ENCODE peak calls at places on chromosome 21, in eight cellular contexts. G is colonic mucosa, Y is cardiac fibroblast, P is body of pancreas, A is A549, H is cardiac muscle cell, J is left ventricle myocardium inferior, E is esophagus squamous epithelium. U is an unnamed sample.

GRCh38 chr21:27693376-27693775 is 726.5 kb upstream of the ADAMTS5 start:
- DNase-seq in E (no peak), J (no peak), A (no peak), H (peak; percentile 49), Y (peak; percentile 79), P (no peak), G (no peak), U (no peak)

GRCh38 chr21:15820857-15821256 is 91.1 kb downstream of the USP25 start:
- DNase-seq in G (no peak), H (no peak), Y (peak; percentile 32), E (no peak), J (no peak), P (no peak), A (no peak), U (no peak)

GRCh38 chr21:43802713-43803313 is 13.4 kb downstream of the RRP1 start:
- DNase-seq in J (no peak), P (no peak), E (no peak), Y (no peak), A (no peak), H (no peak), G (no peak), U (no peak)

GRCh38 chr21:16708431-16708830 is 804.4 kb upstream of the CXADR start:
- DNase-seq in G (no peak), A (no peak), J (no peak), H (peak; percentile 30), E (no peak), Y (peak; percentile 33), P (no peak), U (no peak)

GRCh38 chr21:16082038-16082816 is 352.4 kb downstream of the USP25 start:
- DNase-seq in A (peak; percentile 13), P (no peak), E (no peak), H (peak; percentile 49), G (no peak), J (no peak), Y (peak; percentile 57), U (no peak)

GRCh38 chr21:36291509-36291908 is 28.5 kb upstream of the MORC3 start:
- DNase-seq in Y (no peak), G (no peak), E (no peak), P (no peak), A (no peak), J (no peak), H (no peak), U (no peak)

GRCh38 chr21:44653656-44654575 is 543 bp downstream of the KRTAP12-4 start:
- DNase-seq in Y (no peak), A (no peak), E (no peak), G (no peak), J (no peak), P (no peak), H (no peak), U (no peak)

GRCh38 chr21:43600642-43601397 is 58.5 kb downstream of the HSF2BP start:
- DNase-seq in E (no peak), Y (peak; percentile 97), H (peak; percentile 93), A (peak; percentile 72), G (no peak), P (no peak), J (no peak), U (no peak)

GRCh38 chr21:33136898-33137502 is 67.1 kb downstream of the OLIG1 start:
- DNase-seq in J (no peak), G (no peak), P (no peak), A (no peak), Y (no peak), E (no peak), H (no peak), U (no peak)

GRCh38 chr21:26159869-26160268 is 10.7 kb downstream of the APP start:
- DNase-seq in E (no peak), Y (no peak), P (no peak), A (no peak), G (no peak), J (no peak), H (no peak), U (no peak)

GRCh38 chr21:34986561-34987533 is 62.3 kb downstream of the RUNX1 start:
- DNase-seq in E (no peak), G (no peak), A (no peak), Y (peak; percentile 88), H (peak; percentile 76), P (no peak), J (no peak), U (peak; percentile 50)

GRCh38 chr21:27258222-27258621 is 291.3 kb upstream of the ADAMTS5 start:
- DNase-seq in G (no peak), A (no peak), J (no peak), Y (no peak), H (no peak), P (no peak), E (no peak), U (no peak)

GRCh38 chr21:31409849-31410762 is 66.0 kb upstream of the TIAM1 start:
- DNase-seq in A (no peak), P (no peak), H (peak; percentile 15), Y (no peak), J (no peak), E (no peak), G (no peak), U (peak; percentile 7)

GRCh38 chr21:31406510-31406909 is 62.4 kb upstream of the TIAM1 start:
- DNase-seq in G (no peak), H (no peak), J (no peak), P (no peak), E (no peak), Y (no peak), A (no peak), U (no peak)

GRCh38 chr21:31410763-31411278 is 66.8 kb upstream of the TIAM1 start:
- DNase-seq in E (no peak), Y (no peak), J (no peak), H (no peak), P (no peak), G (no peak), A (no peak), U (no peak)

GRCh38 chr21:31405638-31406037 is 61.6 kb upstream of the TIAM1 start:
- DNase-seq in G (no peak), H (no peak), Y (no peak), E (no peak), J (no peak), A (no peak), P (no peak), U (no peak)

DNA sequence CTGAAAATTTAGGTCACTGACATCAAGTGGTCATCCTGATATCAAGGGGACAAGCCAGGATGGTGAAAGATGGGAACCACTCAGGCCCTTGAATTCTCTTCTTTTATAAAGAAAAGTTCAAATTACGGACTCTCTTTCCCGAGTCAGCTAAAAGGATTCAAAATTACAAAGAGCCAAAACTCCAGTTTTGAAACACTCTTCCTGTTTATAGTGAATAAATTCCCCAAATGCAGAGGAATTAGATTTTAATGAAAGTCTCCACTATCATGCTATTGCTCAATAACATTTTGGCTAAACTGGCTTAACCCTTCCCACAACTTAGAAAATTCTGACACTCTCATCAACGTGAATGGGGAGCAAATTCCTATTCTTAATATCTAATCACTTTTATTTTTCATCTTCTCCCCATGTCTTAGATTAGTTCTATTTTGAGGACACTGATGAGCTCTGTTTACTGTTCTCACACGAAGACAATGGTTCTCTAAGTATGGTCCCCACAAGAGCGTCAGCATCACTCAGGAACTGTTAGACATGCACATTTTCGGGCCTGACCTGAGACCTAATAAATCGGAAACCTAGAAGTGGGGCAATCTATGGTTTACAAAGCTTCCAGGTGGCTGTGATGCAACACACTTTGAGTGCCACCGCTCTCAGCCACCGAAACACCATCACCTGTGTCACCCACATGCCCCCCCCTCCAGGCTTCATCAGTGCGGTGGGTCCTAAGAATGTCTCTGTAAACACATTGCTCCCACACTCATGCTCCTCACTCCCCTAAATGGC is 64.4 kb upstream of the TIAM1 start:
- DNase-seq in A (no peak), Y (no peak), G (no peak), J (no peak), H (peak; percentile 24), P (no peak), E (no peak), U (no peak)
- H3K4me3 ChIP-seq in A (no peak overlapping the region), Y (no peak overlapping the region), G (no peak overlapping the region), J (no peak overlapping the region), H (no peak overlapping the region), P (no peak overlapping the region), E (no peak overlapping the region), U (no peak overlapping the region)

DNA sequence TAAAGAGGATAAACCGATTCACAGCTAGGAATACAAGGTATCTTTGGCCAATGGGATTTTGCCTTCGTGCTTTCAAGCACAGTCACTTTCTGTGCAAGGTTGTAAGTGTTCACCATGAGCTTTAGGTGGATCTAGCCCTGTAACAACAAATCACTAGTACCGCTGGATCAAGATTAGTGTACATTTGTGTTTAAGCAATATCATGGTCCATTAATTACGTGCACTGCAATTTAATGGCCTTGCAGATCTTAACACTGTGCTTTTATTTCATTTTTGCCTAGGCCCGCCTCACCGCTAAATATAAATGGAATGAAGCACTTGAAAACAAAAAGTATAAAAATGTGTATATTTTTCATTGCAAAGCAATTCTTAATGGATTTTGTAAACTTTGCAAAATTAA is 461.1 kb downstream of the DSCAM start:
- DNase-seq in H (no peak), Y (no peak), G (no peak), A (no peak), P (no peak), E (no peak), J (no peak), U (no peak)
- TF ChIP-seq CTCF in H (no peak), Y (no peak), G (no peak), A (no peak), P (no peak), E (no peak), J (no peak), U (no peak)

DNA sequence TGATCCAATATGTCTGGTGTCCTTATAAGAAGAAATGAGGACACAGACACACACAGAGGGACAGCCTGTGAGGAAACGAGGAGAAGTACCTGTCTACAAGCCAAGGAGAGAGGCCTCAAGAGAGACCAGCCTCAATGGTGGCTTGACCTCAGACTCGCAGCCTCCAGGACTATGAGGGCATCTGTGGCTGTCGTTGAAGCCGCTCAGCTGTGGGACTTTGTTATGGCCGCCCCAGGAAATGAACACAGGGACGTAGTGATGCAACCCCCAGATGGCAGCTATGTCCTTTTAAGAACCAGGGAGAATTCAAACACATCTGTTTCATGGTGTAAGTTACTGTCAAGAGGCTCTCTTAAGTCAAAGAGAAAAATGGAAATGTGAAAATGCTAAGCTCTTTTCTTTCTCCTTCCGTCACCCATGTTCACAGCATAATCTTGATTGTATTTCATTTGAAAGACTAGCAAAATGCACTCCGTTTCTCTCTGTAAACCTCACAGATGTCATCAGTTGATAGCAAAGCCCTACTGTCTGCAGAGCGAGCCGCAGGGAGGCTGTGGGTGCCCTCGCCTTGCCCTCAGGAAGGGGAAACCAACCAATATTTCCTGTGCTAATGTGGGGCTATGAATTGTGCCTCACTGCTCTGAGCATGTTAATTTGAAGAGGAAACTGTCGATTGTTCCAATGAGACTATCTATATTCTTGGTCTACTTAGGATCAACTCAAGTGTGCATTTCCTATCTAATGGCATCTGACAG is 21.3 kb downstream of the UBASH3A start:
- DNase-seq in H (no peak), J (no peak), P (no peak), G (no peak), E (no peak), Y (no peak), A (no peak), U (no peak)
- H3K4me3 ChIP-seq in H (no peak overlapping the region), J (no peak overlapping the region), P (no peak overlapping the region), G (no peak overlapping the region), E (no peak overlapping the region), Y (no peak overlapping the region), A (no peak overlapping the region), U (no peak overlapping the region)

DNA sequence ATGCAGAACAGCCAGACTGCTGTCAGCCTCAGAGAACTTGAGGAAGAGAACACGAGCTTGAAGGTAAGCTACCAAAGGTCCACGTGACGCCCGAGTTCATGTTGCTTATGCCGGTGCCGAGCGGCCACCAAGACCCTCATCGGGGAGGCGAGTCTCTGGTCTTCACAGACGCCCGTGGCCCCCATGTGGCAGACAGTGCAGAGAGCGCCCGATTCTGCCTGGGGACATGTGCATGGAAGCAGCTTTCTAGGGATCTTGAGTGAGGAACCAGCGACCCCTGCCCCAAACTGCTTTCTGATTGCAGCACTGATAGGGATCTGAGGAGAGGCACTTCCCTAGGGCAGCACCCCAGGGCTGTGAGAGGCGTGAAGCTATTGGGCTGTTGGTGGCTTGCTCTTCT is 56.3 kb upstream of the DIP2A start:
- DNase-seq in E (no peak), P (no peak), J (no peak), G (no peak), A (no peak), H (no peak), Y (no peak), U (no peak)
- TF ChIP-seq CTCF in E (no peak), P (no peak), J (no peak), G (no peak), A (no peak), H (no peak), Y (no peak), U (no peak)

U was measured in GM12864.